ENCODE peak calls at places on chromosomes 16 and 17, in five cellular contexts. One of them, this sample, is unnamed.

GRCh38 chr17:83095016-83095415 is 15.6 kb downstream of the METRNL start:
- DNase-seq in mesendoderm: no peak
- DNase-seq in H9: no peak
- DNase-seq in IMR-90: no peak
- DNase-seq in neuronal stem cell: no peak
- DNase-seq in this sample: no peak

GRCh38 chr17:68054296-68054900 is 18.9 kb downstream of the KPNA2 start:
- DNase-seq in IMR-90: peak; percentile 84
- DNase-seq in H9: no peak
- DNase-seq in mesendoderm: no peak
- DNase-seq in neuronal stem cell: no peak
- DNase-seq in this sample: peak; percentile 64

GRCh38 chr17:38539386-38539785 is 66.4 kb downstream of the SRCIN1 start:
- DNase-seq in neuronal stem cell: no peak
- DNase-seq in H9: no peak
- DNase-seq in mesendoderm: no peak
- DNase-seq in IMR-90: no peak
- DNase-seq in this sample: no peak

GRCh38 chr17:44071772-44072171 is 1.2 kb downstream of the G6PC3 start:
- DNase-seq in IMR-90: peak; percentile 14
- DNase-seq in mesendoderm: peak; percentile 64
- DNase-seq in H9: peak; percentile 38
- DNase-seq in neuronal stem cell: no peak
- DNase-seq in this sample: peak; percentile 72

GRCh38 chr16:58127634-58128033 is 1.5 kb downstream of the CFAP20 start:
- DNase-seq in IMR-90: no peak
- DNase-seq in mesendoderm: no peak
- DNase-seq in neuronal stem cell: no peak
- DNase-seq in H9: no peak
- DNase-seq in this sample: no peak

GRCh38 chr17:31494259-31495048 is 103.0 kb downstream of the RAB11FIP4 start:
- DNase-seq in neuronal stem cell: no peak
- DNase-seq in IMR-90: no peak
- DNase-seq in mesendoderm: peak; percentile 45
- DNase-seq in H9: no peak
- DNase-seq in this sample: peak; percentile 66

GRCh38 chr16:14658063-14658462 is 25.3 kb downstream of the BFAR start:
- DNase-seq in neuronal stem cell: no peak
- DNase-seq in mesendoderm: no peak
- DNase-seq in IMR-90: no peak
- DNase-seq in H9: no peak
- DNase-seq in this sample: no peak

GRCh38 chr17:38663125-38663751 is 11.5 kb downstream of the EPOP start:
- DNase-seq in IMR-90: peak; percentile 29
- DNase-seq in mesendoderm: peak; percentile 96
- DNase-seq in H9: peak; percentile 98
- DNase-seq in neuronal stem cell: no peak
- DNase-seq in this sample: peak; percentile 55

GRCh38 chr16:67399218-67399733 is 6.0 kb upstream of the TPPP3 start:
- DNase-seq in IMR-90: no peak
- DNase-seq in neuronal stem cell: peak; percentile 77
- DNase-seq in mesendoderm: peak; percentile 69
- DNase-seq in H9: peak; percentile 84
- DNase-seq in this sample: no peak

GRCh38 chr16:47323241-47323640 is 137.6 kb downstream of the ITFG1 start:
- DNase-seq in mesendoderm: peak; percentile 43
- DNase-seq in H9: no peak
- DNase-seq in neuronal stem cell: no peak
- DNase-seq in IMR-90: no peak
- DNase-seq in this sample: no peak

GRCh38 chr16:3645504-3646347 is 8.8 kb upstream of the DNASE1 start:
- DNase-seq in IMR-90: peak; percentile 73
- DNase-seq in neuronal stem cell: peak; percentile 54
- DNase-seq in mesendoderm: peak; percentile 78
- DNase-seq in H9: peak; percentile 81
- DNase-seq in this sample: no peak

GRCh38 chr17:15971108-15971507 is 26.2 kb downstream of the ADORA2B start:
- DNase-seq in mesendoderm: peak; percentile 49
- DNase-seq in neuronal stem cell: no peak
- DNase-seq in H9: no peak
- DNase-seq in IMR-90: no peak
- DNase-seq in this sample: peak; percentile 96

GRCh38 chr17:10290046-10290445 is 82.8 kb downstream of the MYH13 start:
- DNase-seq in mesendoderm: no peak
- DNase-seq in IMR-90: no peak
- DNase-seq in H9: no peak
- DNase-seq in neuronal stem cell: no peak
- DNase-seq in this sample: peak; percentile 33

GRCh38 chr17:72974605-72975232 is 117.8 kb downstream of the SLC39A11 start:
- DNase-seq in mesendoderm: no peak
- DNase-seq in neuronal stem cell: no peak
- DNase-seq in H9: no peak
- DNase-seq in IMR-90: peak; percentile 83
- DNase-seq in this sample: no peak

GRCh38 chr17:7589204-7589868 is 558 bp downstream of the SOX15 start:
- DNase-seq in mesendoderm: peak; percentile 91
- DNase-seq in neuronal stem cell: peak; percentile 87
- DNase-seq in H9: peak; percentile 93
- DNase-seq in IMR-90: peak; percentile 83
- DNase-seq in this sample: peak; percentile 72

GRCh38 chr17:2179615-2180295 is 123.8 kb downstream of the SMG6 start:
- DNase-seq in neuronal stem cell: no peak
- DNase-seq in IMR-90: peak; percentile 98
- DNase-seq in mesendoderm: no peak
- DNase-seq in H9: no peak
- DNase-seq in this sample: no peak

GRCh38 chr17:66964930-66965800 is 658 bp downstream of the CACNG4 start:
- DNase-seq in neuronal stem cell: no peak
- DNase-seq in IMR-90: no peak
- DNase-seq in H9: peak; percentile 90
- DNase-seq in mesendoderm: peak; percentile 80
- DNase-seq in this sample: no peak

GRCh38 chr17:14303343-14304221 is 2.7 kb downstream of the HS3ST3B1 start:
- DNase-seq in mesendoderm: peak; percentile 79
- DNase-seq in IMR-90: no peak
- DNase-seq in H9: peak; percentile 71
- DNase-seq in neuronal stem cell: no peak
- DNase-seq in this sample: peak; percentile 58

GRCh38 chr17:42163113-42163512 is 8.3 kb upstream of the RAB5C start:
- DNase-seq in mesendoderm: peak; percentile 56
- DNase-seq in IMR-90: no peak
- DNase-seq in H9: peak; percentile 89
- DNase-seq in neuronal stem cell: no peak
- DNase-seq in this sample: no peak

GRCh38 chr16:8655184-8655717 is 19.2 kb upstream of the ABAT start:
- DNase-seq in neuronal stem cell: no peak
- DNase-seq in mesendoderm: peak; percentile 62
- DNase-seq in IMR-90: peak; percentile 35
- DNase-seq in H9: peak; percentile 63
- DNase-seq in this sample: peak; percentile 76

GRCh38 chr17:61316633-61317032 is 83.0 kb upstream of the TBX2 start:
- DNase-seq in IMR-90: no peak
- DNase-seq in neuronal stem cell: no peak
- DNase-seq in mesendoderm: no peak
- DNase-seq in H9: no peak
- DNase-seq in this sample: no peak

GRCh38 chr16:2936436-2937011 is 24.8 kb downstream of the FLYWCH1 start:
- DNase-seq in H9: no peak
- DNase-seq in IMR-90: no peak
- DNase-seq in neuronal stem cell: no peak
- DNase-seq in mesendoderm: no peak
- DNase-seq in this sample: no peak

GRCh38 chr17:83173997-83174858 is 94.8 kb downstream of the METRNL start:
- DNase-seq in mesendoderm: no peak
- DNase-seq in neuronal stem cell: no peak
- DNase-seq in IMR-90: peak; percentile 21
- DNase-seq in H9: peak; percentile 29
- DNase-seq in this sample: no peak

GRCh38 chr16:48444574-48444973 is 59.4 kb upstream of the SIAH1 start:
- DNase-seq in H9: no peak
- DNase-seq in neuronal stem cell: no peak
- DNase-seq in mesendoderm: no peak
- DNase-seq in IMR-90: peak; percentile 94
- DNase-seq in this sample: peak; percentile 71

GRCh38 chr16:66395806-66396555 is 29.5 kb downstream of the CDH5 start:
- DNase-seq in mesendoderm: no peak
- DNase-seq in IMR-90: no peak
- DNase-seq in H9: no peak
- DNase-seq in neuronal stem cell: no peak
- DNase-seq in this sample: no peak

GRCh38 chr16:66741131-66741900 is 10.1 kb downstream of the DYNC1LI2 start:
- DNase-seq in neuronal stem cell: no peak
- DNase-seq in H9: no peak
- DNase-seq in IMR-90: peak; percentile 88
- DNase-seq in mesendoderm: peak; percentile 22
- DNase-seq in this sample: peak; percentile 48

GRCh38 chr16:87332150-87332549 is 15.0 kb upstream of the C16orf95 start:
- DNase-seq in H9: no peak
- DNase-seq in neuronal stem cell: no peak
- DNase-seq in IMR-90: peak; percentile 52
- DNase-seq in mesendoderm: no peak
- DNase-seq in this sample: no peak

GRCh38 chr16:2977440-2977839 is 2.8 kb downstream of the PKMYT1 start:
- DNase-seq in mesendoderm: no peak
- DNase-seq in neuronal stem cell: no peak
- DNase-seq in H9: no peak
- DNase-seq in IMR-90: no peak
- DNase-seq in this sample: no peak

GRCh38 chr17:82287013-82287848 is 13.7 kb upstream of the CSNK1D start:
- DNase-seq in mesendoderm: no peak
- DNase-seq in H9: no peak
- DNase-seq in neuronal stem cell: no peak
- DNase-seq in IMR-90: no peak
- DNase-seq in this sample: no peak

GRCh38 chr17:68498479-68499326 is 13.5 kb upstream of the PRKAR1A start:
- DNase-seq in H9: no peak
- DNase-seq in IMR-90: no peak
- DNase-seq in mesendoderm: no peak
- DNase-seq in neuronal stem cell: no peak
- DNase-seq in this sample: no peak

GRCh38 chr17:74749262-74750038 is 1.0 kb downstream of the NHERF1 start:
- DNase-seq in mesendoderm: peak; percentile 62
- DNase-seq in IMR-90: no peak
- DNase-seq in H9: no peak
- DNase-seq in neuronal stem cell: no peak
- DNase-seq in this sample: no peak
- H3K23ac ChIP-seq in mesendoderm: peak overlapping the region; percentile 81
- H3K23ac ChIP-seq in IMR-90: peak overlapping the region; percentile 0
- H3K23ac ChIP-seq in H9: no peak overlapping the region
- H3K23ac ChIP-seq in neuronal stem cell: peak overlapping the region; percentile 94
- H3K23ac ChIP-seq in this sample: no peak overlapping the region

GRCh38 chr16:5639531-5639930 is 541.9 kb upstream of the EEF2KMT start:
- DNase-seq in mesendoderm: no peak
- DNase-seq in H9: no peak
- DNase-seq in IMR-90: no peak
- DNase-seq in neuronal stem cell: no peak
- DNase-seq in this sample: no peak

GRCh38 chr16:5642470-5642869 is 544.9 kb upstream of the EEF2KMT start:
- DNase-seq in H9: no peak
- DNase-seq in IMR-90: no peak
- DNase-seq in neuronal stem cell: no peak
- DNase-seq in mesendoderm: no peak
- DNase-seq in this sample: no peak

GRCh38 chr16:5642034-5642433 is 544.4 kb upstream of the EEF2KMT start:
- DNase-seq in neuronal stem cell: no peak
- DNase-seq in H9: no peak
- DNase-seq in mesendoderm: no peak
- DNase-seq in IMR-90: no peak
- DNase-seq in this sample: no peak

GRCh38 chr16:5644132-5644531 is 546.5 kb upstream of the EEF2KMT start:
- DNase-seq in IMR-90: no peak
- DNase-seq in neuronal stem cell: no peak
- DNase-seq in H9: no peak
- DNase-seq in mesendoderm: no peak
- DNase-seq in this sample: no peak

GRCh38 chr16:5640883-5641282 is 543.3 kb upstream of the EEF2KMT start:
- DNase-seq in IMR-90: no peak
- DNase-seq in H9: no peak
- DNase-seq in mesendoderm: no peak
- DNase-seq in neuronal stem cell: no peak
- DNase-seq in this sample: no peak
- H3K23ac ChIP-seq in IMR-90: no peak overlapping the region
- H3K23ac ChIP-seq in H9: no peak overlapping the region
- H3K23ac ChIP-seq in mesendoderm: no peak overlapping the region
- H3K23ac ChIP-seq in neuronal stem cell: no peak overlapping the region
- H3K23ac ChIP-seq in this sample: no peak overlapping the region

GRCh38 chr16:684067-684794 is at the start of gene JMJD8:
- DNase-seq in neuronal stem cell: peak; percentile 88
- DNase-seq in IMR-90: peak; percentile 92
- DNase-seq in H9: peak; percentile 97
- DNase-seq in mesendoderm: peak; percentile 97
- DNase-seq in this sample: peak; percentile 94
- H3K23ac ChIP-seq in neuronal stem cell: peak within 1 kb of the TSS; percentile 99
- H3K23ac ChIP-seq in IMR-90: no peak within 1 kb of the TSS
- H3K23ac ChIP-seq in H9: no peak within 1 kb of the TSS
- H3K23ac ChIP-seq in mesendoderm: no peak within 1 kb of the TSS
- H3K23ac ChIP-seq in this sample: no peak within 1 kb of the TSS

GRCh38 chr17:4134756-4135155 is 8.1 kb downstream of the ZZEF1 start:
- DNase-seq in H9: no peak
- DNase-seq in mesendoderm: no peak
- DNase-seq in neuronal stem cell: no peak
- DNase-seq in IMR-90: no peak
- DNase-seq in this sample: no peak
- H3K23ac ChIP-seq in H9: no peak overlapping the region
- H3K23ac ChIP-seq in mesendoderm: no peak overlapping the region
- H3K23ac ChIP-seq in neuronal stem cell: no peak overlapping the region
- H3K23ac ChIP-seq in IMR-90: no peak overlapping the region
- H3K23ac ChIP-seq in this sample: no peak overlapping the region

DNA sequence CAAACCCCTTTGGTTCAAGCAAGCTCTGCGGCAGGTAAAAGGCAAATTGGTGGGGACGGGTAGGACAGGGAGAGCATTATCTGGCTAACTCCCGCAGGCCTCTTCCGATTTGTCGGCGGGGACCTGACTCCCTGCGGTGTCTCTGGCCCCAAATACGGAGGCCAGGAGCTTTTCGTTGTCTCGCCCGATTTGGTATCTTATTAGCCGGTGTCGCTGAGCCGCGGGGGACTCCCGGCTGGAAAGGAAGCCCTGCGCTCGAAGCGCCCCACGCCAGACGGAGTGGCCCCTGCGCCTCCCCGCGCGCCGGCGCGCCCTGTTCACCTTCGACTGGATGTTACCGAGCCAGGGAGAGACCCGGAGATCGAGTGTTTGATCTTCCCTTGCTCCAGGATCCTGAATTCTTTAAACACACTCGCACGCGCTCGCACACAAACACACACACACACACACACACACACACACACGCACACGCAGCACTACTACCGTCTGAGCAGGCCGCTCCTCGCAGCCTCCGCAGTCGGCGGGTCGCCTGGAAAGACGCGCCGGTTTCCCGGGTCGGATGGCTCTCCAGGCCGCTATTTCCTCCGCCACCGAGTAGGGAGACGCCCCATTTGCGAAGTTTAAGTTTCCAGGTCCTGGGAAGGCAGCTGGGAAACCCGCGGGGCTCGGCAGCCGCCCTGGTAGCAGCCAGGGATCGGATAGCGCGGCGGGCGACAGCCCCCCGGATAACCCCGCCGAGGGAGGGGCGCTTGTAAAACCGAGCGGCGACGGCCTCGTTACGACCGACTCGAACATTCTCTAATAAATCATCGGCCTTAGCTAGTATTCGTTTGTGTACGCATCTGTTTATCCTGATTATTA is 3.3 kb downstream of the PRAC1 start:
- DNase-seq in mesendoderm: peak; percentile 84
- DNase-seq in H9: peak; percentile 80
- DNase-seq in IMR-90: no peak
- DNase-seq in neuronal stem cell: no peak
- DNase-seq in this sample: no peak
- H3K23ac ChIP-seq in mesendoderm: no peak overlapping the region
- H3K23ac ChIP-seq in H9: no peak overlapping the region
- H3K23ac ChIP-seq in IMR-90: no peak overlapping the region
- H3K23ac ChIP-seq in neuronal stem cell: peak overlapping the region; percentile 11
- H3K23ac ChIP-seq in this sample: peak overlapping the region; percentile 23

This sample was measured in trophoblast cell.